ENCODE peak calls at places on chromosomes 6 and 20, in ten cellular contexts. X is cardiac fibroblast; O is left ventricle myocardium inferior; H is body of pancreas; D is tibial artery; M is colonic mucosa; C is GM06990; J is WTC11; T is mesothelial cell of epicardium; F is CD4-positive, alpha-beta T cell. Q is an unnamed sample.

GRCh38 chr6:102660288-102660687 is 1266.8 kb downstream of the GRIK2 start:
- DNase-seq in O (no peak), X (no peak), C (no peak), J (no peak), D (no peak), F (no peak), M (no peak), T (no peak), H (no peak), Q (no peak)

GRCh38 chr20:32451682-32452461 is 93.7 kb downstream of the ASXL1 start:
- DNase-seq in H (no peak), O (peak), C (no peak), J (no peak), F (no peak), M (no peak), X (no peak), T (no peak), D (no peak), Q (no peak)

GRCh38 chr6:165178056-165178455 is 131.3 kb downstream of the C6orf118 start:
- DNase-seq in C (no peak), M (no peak), D (no peak), H (no peak), J (no peak), T (no peak), X (no peak), O (no peak), F (no peak), Q (no peak)

GRCh38 chr6:33733294-33734007 is 13.3 kb downstream of the IP6K3 start:
- DNase-seq in X (no peak), M (no peak), D (no peak), T (no peak), O (no peak), C (no peak), F (no peak), H (no peak), J (no peak), Q (no peak)

GRCh38 chr6:93423542-93423941 is 4.2 kb upstream of the EPHA7 start:
- DNase-seq in J (peak), C (no peak), M (peak), T (no peak), O (peak), H (peak), F (no peak), D (no peak), X (peak), Q (peak)

GRCh38 chr6:14695579-14695978 is 550.3 kb upstream of the JARID2 start:
- DNase-seq in T (no peak), J (no peak), O (no peak), H (no peak), D (no peak), X (no peak), M (no peak), C (no peak), F (no peak), Q (no peak)

GRCh38 chr20:64119681-64120341 is 12.4 kb upstream of the NPBWR2 start:
- DNase-seq in X (no peak), C (peak), H (no peak), O (no peak), F (no peak), T (peak), M (no peak), J (no peak), D (no peak), Q (no peak)

GRCh38 chr6:155495011-155495768 is 39.6 kb upstream of the NOX3 start:
- DNase-seq in O (peak), F (no peak), T (no peak), D (peak), C (no peak), H (peak), M (peak), J (peak), X (peak), Q (no peak)

GRCh38 chr20:41951615-41952014 is 333.4 kb upstream of the CHD6 start:
- DNase-seq in H (no peak), J (no peak), T (no peak), F (no peak), X (no peak), D (no peak), M (no peak), O (no peak), C (no peak), Q (no peak)

GRCh38 chr6:12962995-12963394 is 246.4 kb downstream of the PHACTR1 start:
- DNase-seq in O (no peak), T (no peak), J (no peak), X (peak), C (no peak), H (no peak), D (no peak), M (no peak), F (no peak), Q (no peak)

GRCh38 chr20:9838378-9839295 is at the start of gene PAK5:
- DNase-seq in M (peak), D (no peak), X (peak), T (peak), O (no peak), H (peak), C (no peak), F (no peak), J (peak), Q (peak)

GRCh38 chr6:38110407-38111025 is 291.0 kb downstream of the ZFAND3 start:
- DNase-seq in T (no peak), O (no peak), M (no peak), J (no peak), C (no peak), D (no peak), F (no peak), X (peak), H (peak), Q (no peak)

GRCh38 chr6:30075987-30076311 is 380 bp upstream of the RNF39 start:
- DNase-seq in H (peak), F (no peak), O (no peak), J (no peak), C (no peak), M (no peak), X (no peak), D (no peak), T (no peak), Q (no peak)

GRCh38 chr6:112986270-112986669 is 639.1 kb downstream of the RFPL4B start:
- DNase-seq in O (no peak), T (no peak), J (no peak), X (no peak), M (no peak), D (no peak), H (no peak), C (no peak), F (no peak), Q (no peak)

GRCh38 chr20:3739054-3739925 is 6.8 kb downstream of the HSPA12B start:
- DNase-seq in O (peak), H (no peak), J (no peak), F (no peak), T (no peak), M (no peak), X (peak), D (no peak), C (no peak), Q (no peak)

GRCh38 chr6:161889324-161889723 is 615.5 kb upstream of the AGPAT4 start:
- DNase-seq in C (no peak), D (no peak), T (no peak), M (no peak), J (no peak), O (no peak), X (no peak), F (no peak), H (no peak), Q (no peak)

GRCh38 chr6:155234687-155235543 is 28.9 kb upstream of the CLDN20 start:
- DNase-seq in X (peak), O (no peak), J (no peak), C (no peak), M (no peak), D (no peak), F (no peak), T (no peak), H (peak), Q (no peak)

GRCh38 chr6:144712541-144712940 is 427.4 kb downstream of the UTRN start:
- DNase-seq in C (no peak), O (no peak), X (peak), T (no peak), F (no peak), M (no peak), H (no peak), J (no peak), D (no peak), Q (no peak)

GRCh38 chr6:138238368-138238767 is 20.1 kb upstream of the PBOV1 start:
- DNase-seq in C (no peak), D (no peak), J (no peak), X (no peak), M (no peak), O (no peak), F (no peak), H (no peak), T (no peak), Q (no peak)

GRCh38 chr6:118748311-118749062 is 97.1 kb upstream of the CEP85L start:
- DNase-seq in C (no peak), O (no peak), T (no peak), F (no peak), H (peak), J (peak), D (no peak), X (no peak), M (no peak), Q (no peak)

GRCh38 chr6:168574699-168575195 is 133.8 kb downstream of the SMOC2 start:
- DNase-seq in O (peak), C (no peak), F (no peak), T (no peak), H (peak), J (no peak), D (peak), X (peak), M (peak), Q (no peak)

GRCh38 chr20:6651016-6651415 is 116.5 kb upstream of the BMP2 start:
- DNase-seq in O (no peak), T (no peak), J (no peak), H (peak), C (no peak), D (peak), X (peak), F (no peak), M (no peak), Q (no peak)

GRCh38 chr6:71287038-71287437 is 1.6 kb upstream of the OGFRL1 start:
- DNase-seq in H (peak), O (no peak), D (peak), M (no peak), F (no peak), J (no peak), X (peak), T (no peak), C (no peak), Q (no peak)

GRCh38 chr6:27468334-27468733 is 4.6 kb downstream of the ZNF184 start:
- DNase-seq in C (no peak), X (peak), F (no peak), J (no peak), D (no peak), O (no peak), T (no peak), H (no peak), M (no peak), Q (no peak)

GRCh38 chr6:9101920-9102319 is 666.6 kb upstream of the SLC35B3 start:
- DNase-seq in J (no peak), X (no peak), T (no peak), C (no peak), F (no peak), O (no peak), D (no peak), H (no peak), M (no peak), Q (no peak)

GRCh38 chr20:4997207-4997606 is 4.1 kb downstream of the SLC23A2 start:
- DNase-seq in M (no peak), T (no peak), F (no peak), X (no peak), J (no peak), O (no peak), H (no peak), D (no peak), C (no peak), Q (no peak)

GRCh38 chr6:40340196-40340595 is 247.0 kb downstream of the LRFN2 start:
- DNase-seq in J (no peak), X (no peak), D (no peak), O (no peak), T (no peak), H (no peak), C (no peak), M (no peak), F (no peak), Q (no peak)

GRCh38 chr6:152952866-152953509 is 29.9 kb downstream of the FBXO5 start:
- DNase-seq in T (no peak), M (no peak), F (no peak), O (no peak), D (no peak), C (no peak), X (peak), J (no peak), H (no peak), Q (no peak)

GRCh38 chr20:5400164-5400762 is 83.5 kb upstream of the PROKR2 start:
- DNase-seq in T (no peak), C (no peak), X (peak), J (peak), H (no peak), O (no peak), F (no peak), M (no peak), D (no peak), Q (peak)

GRCh38 chr20:23255658-23256385 is 94.8 kb upstream of the NXT1 start:
- DNase-seq in D (no peak), O (no peak), J (no peak), M (no peak), T (no peak), F (no peak), H (no peak), C (no peak), X (peak), Q (no peak)

GRCh38 chr6:55868910-55869479 is 6.4 kb downstream of the BMP5 start:
- DNase-seq in D (no peak), F (no peak), T (no peak), X (no peak), H (no peak), O (no peak), C (peak), M (no peak), J (no peak), Q (no peak)

GRCh38 chr20:13249118-13249859 is 28.2 kb downstream of the ISM1 start:
- DNase-seq in F (no peak), M (no peak), X (no peak), J (no peak), D (no peak), C (no peak), O (no peak), T (no peak), H (no peak), Q (no peak)

GRCh38 chr20:13238001-13238653 is 17.1 kb downstream of the ISM1 start:
- DNase-seq in H (no peak), M (no peak), X (no peak), C (no peak), F (no peak), J (no peak), O (no peak), D (no peak), T (no peak), Q (no peak)

GRCh38 chr20:13245250-13245723 is 24.2 kb downstream of the ISM1 start:
- DNase-seq in O (no peak), C (no peak), T (no peak), M (no peak), F (no peak), J (no peak), H (no peak), D (no peak), X (no peak), Q (no peak)

GRCh38 chr20:13243826-13244376 is 22.8 kb downstream of the ISM1 start:
- DNase-seq in H (no peak), F (no peak), O (no peak), J (no peak), T (no peak), C (no peak), X (no peak), D (no peak), M (no peak), Q (no peak)
- TF ChIP-seq CTCF in H (no peak), F (no peak), O (no peak), J (no peak), T (no peak), C (no peak), X (no peak), D (no peak), M (no peak), Q (no peak)

GRCh38 chr6:2426561-2427340 is 181.3 kb upstream of the GMDS start:
- DNase-seq in C (no peak), D (no peak), M (no peak), O (no peak), X (peak), T (no peak), J (no peak), F (no peak), H (no peak), Q (no peak)
- TF ChIP-seq CTCF in C (no peak), D (no peak), M (no peak), O (no peak), X (no peak), T (no peak), J (no peak), F (no peak), H (no peak), Q (no peak)

DNA sequence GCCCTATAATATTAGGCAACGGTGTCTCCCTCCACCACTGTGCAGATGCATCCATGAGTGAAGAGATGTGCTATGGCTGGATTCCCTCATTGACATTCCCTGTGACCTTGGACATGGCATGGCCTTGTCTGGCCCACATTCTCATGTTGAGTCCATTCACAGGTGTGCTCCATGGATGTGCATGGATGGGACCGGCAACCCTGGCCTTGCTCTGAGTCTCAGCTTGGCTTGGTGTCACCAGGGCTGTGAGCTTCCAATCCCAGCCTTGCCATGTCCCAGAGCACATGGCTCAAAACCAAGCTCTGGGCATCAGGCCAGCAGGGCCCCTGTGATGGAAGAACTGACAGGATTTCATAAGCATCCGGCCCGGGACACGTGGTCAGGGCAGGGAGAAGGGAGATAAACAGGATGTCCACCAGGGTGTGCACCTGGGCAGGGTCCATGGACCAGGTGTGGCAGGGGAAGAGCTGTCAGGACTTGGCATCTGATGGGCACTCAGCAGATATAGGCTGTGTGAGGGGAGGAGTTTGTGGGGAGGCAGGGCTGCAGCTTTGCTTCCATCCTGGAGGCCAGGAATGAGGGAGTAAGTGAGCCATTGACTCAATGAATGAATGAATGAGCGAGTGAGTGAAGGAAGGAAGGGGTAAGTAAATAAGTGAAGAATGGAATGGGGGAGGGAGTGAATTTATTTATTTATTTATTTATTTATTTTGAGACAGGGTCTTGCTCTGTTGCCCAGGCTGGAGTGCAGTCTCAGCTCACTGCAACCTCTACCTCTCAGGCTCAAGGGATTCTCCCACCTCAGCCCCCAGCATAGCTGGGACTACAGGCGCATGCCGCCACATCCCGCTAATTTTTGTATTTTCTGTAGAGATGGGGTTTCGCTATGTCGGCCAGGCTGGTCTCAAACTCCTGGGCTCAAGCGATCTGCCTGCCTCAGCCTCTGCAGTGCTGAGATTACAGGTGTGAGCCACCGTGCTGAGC is 15.7 kb downstream of the NRSN2 start:
- DNase-seq in D (peak), M (peak), T (no peak), C (peak), O (peak), H (peak), X (peak), J (peak), F (no peak), Q (no peak)
- TF ChIP-seq CTCF in D (peak), M (peak), T (peak), C (peak), O (peak), H (peak), X (peak), J (peak), F (no peak), Q (no peak)

GRCh38 chr6:147772724-147773123 is 264.2 kb downstream of the SAMD5 start:
- DNase-seq in F (no peak), C (no peak), H (no peak), J (no peak), D (no peak), X (no peak), M (no peak), O (no peak), T (no peak), Q (no peak)

GRCh38 chr6:147776631-147777030 is 268.1 kb downstream of the SAMD5 start:
- DNase-seq in F (no peak), O (no peak), T (no peak), J (no peak), X (no peak), M (no peak), H (no peak), D (no peak), C (no peak), Q (no peak)

GRCh38 chr6:147770221-147770620 is 261.7 kb downstream of the SAMD5 start:
- DNase-seq in D (no peak), O (no peak), M (no peak), H (no peak), J (no peak), F (no peak), C (no peak), X (no peak), T (no peak), Q (no peak)

GRCh38 chr6:147779624-147780023 is 271.1 kb downstream of the SAMD5 start:
- DNase-seq in J (no peak), H (no peak), D (no peak), M (no peak), O (no peak), F (no peak), C (no peak), X (no peak), T (no peak), Q (no peak)

GRCh38 chr6:147774856-147775255 is 266.4 kb downstream of the SAMD5 start:
- DNase-seq in C (no peak), J (peak), X (no peak), M (no peak), F (no peak), D (no peak), H (no peak), T (no peak), O (no peak), Q (no peak)
- TF ChIP-seq CTCF in C (peak), J (peak), X (peak), M (no peak), F (no peak), D (no peak), H (no peak), T (peak), O (no peak), Q (peak)

GRCh38 chr6:34791842-34792604 is at the start of gene BLTP3A:
- DNase-seq in F (peak), D (peak), M (peak), O (peak), T (peak), H (peak), C (peak), J (peak), X (peak), Q (peak)
- TF ChIP-seq CTCF in F (peak), D (no peak), M (no peak), O (peak), T (no peak), H (peak), C (no peak), J (no peak), X (no peak), Q (no peak)

GRCh38 chr6:48476257-48476656 is 365.3 kb upstream of the PTCHD4 start:
- DNase-seq in O (no peak), J (peak), H (no peak), X (peak), C (no peak), T (no peak), D (no peak), F (no peak), M (no peak), Q (no peak)
- TF ChIP-seq CTCF in O (no peak), J (no peak), H (no peak), X (peak), C (no peak), T (no peak), D (no peak), F (no peak), M (no peak), Q (peak)

Q was measured in progenitor cell of endocrine pancreas.